ENCODE peak calls at places on chromosomes 1 and 21, in ten cellular contexts. I is transverse colon, D is heart left ventricle, G is IMR-90, H is uterus, N is stomach, K is thyroid gland, U is spleen, T is adrenal gland, C is breast epithelium. Z is an unnamed sample.
A peak's percentile ranks its signal among the peaks of the same experiment; 100 is the strongest.

GRCh38 chr1:190205713-190206112 is 272.0 kb downstream of the BRINP3 start:
- DNase-seq in K (no peak), I (no peak), D (no peak), T (no peak), G (peak; percentile 77), H (no peak), N (no peak), C (no peak), U (no peak), Z (no peak)

GRCh38 chr1:205214756-205215155 is 3.3 kb upstream of the DSTYK start:
- DNase-seq in I (no peak), D (no peak), K (no peak), C (no peak), T (no peak), G (no peak), U (no peak), N (no peak), H (no peak), Z (no peak)

GRCh38 chr1:207335695-207336363 is 14.4 kb downstream of the CD55 start:
- DNase-seq in D (no peak), K (no peak), T (peak; percentile 58), U (no peak), C (no peak), I (no peak), H (no peak), G (no peak), N (no peak), Z (peak; percentile 48)

GRCh38 chr1:12433323-12434053 is 184.5 kb downstream of the DHRS3 start:
- DNase-seq in I (peak; percentile 36), K (peak; percentile 85), T (peak; percentile 36), H (peak; percentile 72), U (no peak), D (peak; percentile 74), C (no peak), N (peak; percentile 56), G (peak; percentile 67), Z (peak; percentile 89)

GRCh38 chr1:44672254-44672955 is 1.9 kb downstream of the TMEM53 start:
- DNase-seq in T (peak; percentile 59), U (peak; percentile 71), D (no peak), G (peak; percentile 44), H (no peak), C (peak; percentile 58), I (no peak), K (no peak), N (no peak), Z (no peak)

GRCh38 chr1:110153407-110153950 is 3.2 kb downstream of the SLC6A17 start:
- DNase-seq in D (no peak), N (no peak), U (peak; percentile 1), C (no peak), T (no peak), I (no peak), K (no peak), H (no peak), G (no peak), Z (no peak)

GRCh38 chr1:101474039-101474665 is 237.3 kb downstream of the S1PR1 start:
- DNase-seq in N (no peak), H (no peak), D (no peak), G (no peak), U (no peak), T (no peak), I (no peak), C (no peak), K (peak; percentile 5), Z (no peak)

GRCh38 chr21:45525910-45526306 is 16.3 kb downstream of the SLC19A1 start:
- DNase-seq in K (peak; percentile 0), I (peak; percentile 7), U (peak; percentile 64), C (no peak), N (peak; percentile 14), D (peak; percentile 18), H (no peak), T (peak; percentile 14), G (no peak), Z (peak; percentile 16)

GRCh38 chr1:199914546-199914945 is 113.0 kb upstream of the NR5A2 start:
- DNase-seq in U (no peak), K (no peak), H (no peak), I (no peak), N (no peak), G (no peak), D (no peak), C (no peak), T (no peak), Z (no peak)

GRCh38 chr21:15006594-15007230 is 58.1 kb downstream of the NRIP1 start:
- DNase-seq in T (no peak), U (no peak), D (no peak), K (no peak), I (no peak), H (no peak), N (no peak), G (no peak), C (no peak), Z (no peak)

GRCh38 chr1:104648269-104648691 is 898.6 kb downstream of the AMY1C start:
- DNase-seq in C (no peak), D (no peak), U (no peak), K (no peak), I (no peak), N (no peak), T (no peak), H (no peak), G (no peak), Z (no peak)

GRCh38 chr21:36210779-36211659 is 54.4 kb downstream of the DOP1B start:
- DNase-seq in U (peak; percentile 46), N (no peak), C (no peak), G (no peak), I (no peak), T (no peak), K (no peak), H (no peak), D (no peak), Z (no peak)

GRCh38 chr1:17723684-17724083 is 31.4 kb upstream of the ACTL8 start:
- DNase-seq in N (no peak), G (no peak), U (no peak), I (no peak), H (no peak), D (no peak), T (no peak), K (no peak), C (no peak), Z (no peak)

GRCh38 chr1:67686272-67687197 is 1.5 kb downstream of the GADD45A start:
- DNase-seq in C (peak; percentile 86), N (peak; percentile 82), K (peak; percentile 77), U (peak; percentile 94), G (peak; percentile 99), I (peak; percentile 80), D (peak; percentile 91), H (peak; percentile 75), T (peak; percentile 94), Z (peak; percentile 76)
- TF ChIP-seq POLR2A in C (peak; percentile 46), N (peak; percentile 35), K (peak; percentile 60), U (no peak), G (peak; percentile 85), I (peak; percentile 82), D (no peak), H (peak; percentile 62), T (peak; percentile 95), Z (peak; percentile 88)

GRCh38 chr1:155038602-155039307 is 5.1 kb downstream of the DCST1 start:
- DNase-seq in K (peak; percentile 56), H (no peak), D (no peak), U (no peak), C (peak; percentile 82), G (peak; percentile 19), I (peak; percentile 79), T (no peak), N (peak; percentile 61), Z (no peak)
- H3K4me3 ChIP-seq in K (no peak overlapping the region), H (no peak overlapping the region), D (no peak overlapping the region), U (no peak overlapping the region), C (no peak overlapping the region), G (no peak overlapping the region), I (no peak overlapping the region), T (no peak overlapping the region), N (no peak overlapping the region), Z (no peak overlapping the region)

DNA sequence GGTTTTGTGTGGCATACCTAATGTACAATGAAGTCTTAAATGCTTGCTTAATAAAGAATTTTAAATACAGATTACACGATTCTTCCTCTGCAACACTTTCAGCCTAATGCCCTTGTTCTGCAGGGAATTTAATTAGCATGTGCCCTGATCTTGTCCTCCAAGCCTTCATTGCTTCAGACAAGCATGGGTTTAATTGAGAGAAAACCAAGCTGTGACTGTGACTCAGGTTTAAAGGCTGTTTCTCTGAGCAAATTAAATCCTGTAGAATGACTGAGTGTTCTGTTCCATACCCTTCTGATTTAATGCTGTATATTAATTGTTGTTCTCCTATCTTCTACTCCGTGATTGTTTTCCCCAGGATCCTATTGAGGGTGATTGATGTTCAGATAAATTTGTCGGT is 269.0 kb upstream of the PRMT6 start:
- DNase-seq in C (no peak), T (no peak), K (no peak), U (no peak), I (no peak), H (no peak), G (no peak), D (no peak), N (no peak), Z (no peak)
- H3K9me3 ChIP-seq in C (no peaks in the 10 kb centered on the region), T (no peaks in the 10 kb centered on the region), K (no peaks in the 10 kb centered on the region), U (no peaks in the 10 kb centered on the region), I (no peaks in the 10 kb centered on the region), H (no peaks in the 10 kb centered on the region), G (peaks cover 2% of the 10 kb centered on the region), D (no peaks in the 10 kb centered on the region), N (no peaks in the 10 kb centered on the region), Z (no peaks in the 10 kb centered on the region)

GRCh38 chr1:2229032-2229920 is 1.2 kb downstream of the SKI start:
- DNase-seq in T (peak; percentile 87), H (peak; percentile 76), I (peak; percentile 77), N (peak; percentile 74), U (peak; percentile 95), C (no peak), D (peak; percentile 81), K (peak; percentile 89), G (peak; percentile 69), Z (peak; percentile 86)
- TF ChIP-seq POLR2A in T (peak; percentile 84), H (peak; percentile 31), I (peak; percentile 62), N (no peak), U (no peak), C (no peak), D (no peak), K (no peak), G (no peak), Z (peak; percentile 21)

DNA sequence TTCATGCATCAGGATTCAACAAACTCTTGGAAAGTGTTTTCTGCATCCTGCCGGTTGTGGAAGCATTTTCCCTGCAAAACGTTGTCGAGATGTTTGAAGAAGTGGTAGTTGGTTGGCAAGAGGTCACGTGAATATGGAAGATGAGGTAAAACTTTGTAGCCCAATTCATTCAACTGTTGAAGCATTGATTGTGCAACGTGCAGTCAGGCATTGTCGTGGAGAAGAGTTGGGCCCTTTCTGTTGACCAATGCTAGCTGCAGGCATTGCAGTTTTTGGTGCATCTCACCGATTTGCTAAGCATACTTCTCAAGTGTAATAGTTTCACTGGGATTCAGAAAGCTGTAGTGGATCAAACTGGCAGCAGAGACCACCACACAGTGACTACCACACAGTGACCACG is 57.0 kb upstream of the PRDM2 start:
- DNase-seq in D (no peak), H (no peak), U (no peak), C (no peak), N (no peak), G (no peak), I (no peak), T (no peak), K (no peak), Z (no peak)
- H3K4me3 ChIP-seq in D (no peak overlapping the region), H (no peak overlapping the region), U (no peak overlapping the region), C (no peak overlapping the region), N (no peak overlapping the region), G (no peak overlapping the region), I (no peak overlapping the region), T (no peak overlapping the region), K (no peak overlapping the region), Z (no peak overlapping the region)

DNA sequence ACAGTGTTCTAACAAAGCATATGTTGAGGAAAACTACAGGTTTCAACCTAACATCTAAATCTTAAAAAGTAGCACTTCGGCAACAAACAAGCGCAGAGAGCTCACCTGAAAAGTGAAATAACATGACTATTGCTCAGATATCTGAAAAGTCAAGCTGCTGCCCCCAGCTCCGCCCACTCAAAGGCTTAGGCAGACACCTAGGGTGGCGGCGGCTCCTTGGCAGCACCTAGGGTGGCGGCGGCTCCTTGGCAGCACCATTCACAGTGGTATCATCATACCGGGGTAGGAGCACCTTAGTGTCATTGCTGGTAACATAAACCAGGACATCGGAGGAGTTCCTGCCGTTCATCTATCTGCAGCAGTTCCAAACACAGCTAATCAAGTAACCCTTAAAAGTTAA is 4.2 kb upstream of the S100A12 start:
- DNase-seq in U (peak; percentile 33), G (no peak), D (no peak), C (no peak), K (no peak), I (no peak), T (peak; percentile 6), H (no peak), N (no peak), Z (no peak)
- H3K9me3 ChIP-seq in U (peaks cover 22% of the 10 kb centered on the region), G (no peaks in the 10 kb centered on the region), D (peaks cover 9% of the 10 kb centered on the region), C (peaks cover 6% of the 10 kb centered on the region), K (no peaks in the 10 kb centered on the region), I (no peaks in the 10 kb centered on the region), T (no peaks in the 10 kb centered on the region), H (no peaks in the 10 kb centered on the region), N (peaks cover 24% of the 10 kb centered on the region), Z (no peaks in the 10 kb centered on the region)

Z was measured in right lobe of liver.